ENCODE peak calls at places on chromosomes 3 and 15, in seven cellular contexts. H, P, G, K, B, Z and R are unnamed samples.

GRCh38 chr15:66401130-66402021 is 14.7 kb downstream of the MAP2K1 start:
- DNase-seq in K (peak; percentile 52), H (no peak), B (peak; percentile 22), P (no peak), G (peak; percentile 79), Z (no peak), R (no peak)

GRCh38 chr3:65245133-65246076 is 557.6 kb upstream of the ADAMTS9 start:
- DNase-seq in Z (no peak), H (no peak), P (no peak), B (peak; percentile 37), K (peak; percentile 18), G (peak; percentile 55), R (no peak)

GRCh38 chr15:44299997-44300396 is 11.5 kb downstream of the GOLM2 start:
- DNase-seq in K (no peak), G (no peak), H (no peak), P (no peak), B (no peak), Z (no peak), R (no peak)

GRCh38 chr3:20141841-20142240 is 44.2 kb downstream of the SGO1 start:
- DNase-seq in P (peak; percentile 56), G (peak; percentile 54), B (peak; percentile 4), Z (peak; percentile 63), K (no peak), H (no peak), R (no peak)

GRCh38 chr15:48965972-48966371 is 2.3 kb upstream of the SHC4 start:
- DNase-seq in H (no peak), Z (no peak), P (no peak), K (peak; percentile 86), B (peak; percentile 85), G (peak; percentile 56), R (no peak)

GRCh38 chr3:183247190-183247589 is 5.9 kb upstream of the B3GNT5 start:
- DNase-seq in G (peak; percentile 74), K (no peak), H (no peak), P (no peak), Z (no peak), B (no peak), R (no peak)

GRCh38 chr3:44419923-44420650 is 57.4 kb downstream of the ZNF445 start:
- DNase-seq in H (no peak), Z (no peak), G (no peak), B (no peak), P (no peak), K (no peak), R (no peak)

GRCh38 chr15:100457201-100457600 is 71.5 kb downstream of the CERS3 start:
- DNase-seq in B (peak; percentile 32), G (peak; percentile 60), K (peak; percentile 51), H (no peak), P (no peak), Z (no peak), R (no peak)

GRCh38 chr15:34944946-34945345 is 24.6 kb downstream of the AQR start:
- DNase-seq in G (no peak), K (no peak), B (peak; percentile 9), Z (no peak), P (no peak), H (no peak), R (peak; percentile 8)

GRCh38 chr3:43330981-43331380 is 44.6 kb downstream of the SNRK start:
- DNase-seq in Z (no peak), P (no peak), K (no peak), G (no peak), B (no peak), H (no peak), R (no peak)

GRCh38 chr3:156648086-156648485 is 26.3 kb upstream of the TIPARP start:
- DNase-seq in K (peak; percentile 37), B (peak; percentile 51), H (no peak), Z (no peak), G (no peak), P (no peak), R (no peak)

GRCh38 chr3:170475091-170475705 is 56.5 kb downstream of the CLDN11 start:
- DNase-seq in G (no peak), K (no peak), H (peak; percentile 27), B (peak; percentile 23), P (no peak), Z (no peak), R (peak; percentile 67)

GRCh38 chr15:74889882-74890768 is at the start of gene MPI:
- DNase-seq in B (peak; percentile 95), H (peak; percentile 30), K (peak; percentile 72), P (peak; percentile 90), Z (peak; percentile 93), G (peak; percentile 91), R (no peak)

GRCh38 chr15:74891469-74891868 is 1.6 kb downstream of the MPI start:
- DNase-seq in B (no peak), G (no peak), P (no peak), Z (no peak), K (no peak), H (no peak), R (no peak)

GRCh38 chr15:74892931-74893330 is 3.1 kb downstream of the MPI start:
- DNase-seq in K (no peak), H (no peak), G (no peak), B (no peak), P (no peak), Z (no peak), R (no peak)

GRCh38 chr15:74893627-74894026 is 3.8 kb downstream of the MPI start:
- DNase-seq in P (no peak), Z (no peak), K (no peak), B (no peak), H (no peak), G (no peak), R (no peak)

DNA sequence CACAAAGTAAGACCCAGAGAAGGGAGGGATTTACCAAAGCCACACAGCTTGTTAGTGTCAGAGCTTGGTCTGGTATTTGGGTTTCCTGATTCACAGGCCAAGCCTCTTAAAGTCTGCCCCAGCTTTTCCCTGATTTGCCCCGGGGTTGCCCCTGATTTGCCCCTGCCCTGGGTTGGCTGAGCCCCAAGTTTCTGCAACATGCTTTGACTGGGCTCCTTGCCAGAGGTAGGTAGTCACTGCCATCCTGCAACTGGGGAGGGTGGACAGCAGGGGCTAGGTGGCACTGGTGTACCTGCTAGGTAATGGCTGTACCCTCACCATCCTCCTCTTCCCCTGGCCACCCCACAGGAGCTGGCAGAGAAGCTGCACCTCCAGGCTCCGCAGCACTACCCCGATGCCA is 2.5 kb downstream of the MPI start:
- DNase-seq in H (no peak), Z (no peak), G (no peak), B (no peak), K (peak; percentile 57), P (no peak), R (no peak)
- H3K4me3 ChIP-seq in H (no peak overlapping the region), Z (no peak overlapping the region), G (no peak overlapping the region), B (no peak overlapping the region), K (no peak overlapping the region), P (no peak overlapping the region), R (no peak overlapping the region)

GRCh38 chr3:15331606-15332404 is 581 bp downstream of the SH3BP5 start:
- DNase-seq in Z (no peak), H (no peak), K (peak; percentile 27), G (no peak), B (peak; percentile 66), P (peak; percentile 37), R (no peak)

GRCh38 chr3:15330031-15330596 is 2.3 kb downstream of the SH3BP5 start:
- DNase-seq in K (peak; percentile 28), Z (no peak), G (no peak), P (peak; percentile 53), B (peak; percentile 90), H (no peak), R (peak; percentile 90)

GRCh38 chr3:15327941-15328340 is 4.4 kb downstream of the SH3BP5 start:
- DNase-seq in P (peak; percentile 67), G (no peak), B (peak; percentile 69), Z (no peak), K (peak; percentile 16), H (no peak), R (no peak)

GRCh38 chr3:15331072-15331605 is 1.2 kb downstream of the SH3BP5 start:
- DNase-seq in K (no peak), B (no peak), Z (no peak), H (no peak), G (no peak), P (no peak), R (no peak)

GRCh38 chr3:15329058-15330005 is 3.1 kb downstream of the SH3BP5 start:
- DNase-seq in H (no peak), Z (no peak), K (no peak), G (no peak), B (peak; percentile 16), P (no peak), R (no peak)
- H3K4me3 ChIP-seq in H (no peak overlapping the region), Z (no peak overlapping the region), K (no peak overlapping the region), G (no peak overlapping the region), B (peak overlapping the region; percentile 91), P (peak overlapping the region; percentile 70), R (no peak overlapping the region)

DNA sequence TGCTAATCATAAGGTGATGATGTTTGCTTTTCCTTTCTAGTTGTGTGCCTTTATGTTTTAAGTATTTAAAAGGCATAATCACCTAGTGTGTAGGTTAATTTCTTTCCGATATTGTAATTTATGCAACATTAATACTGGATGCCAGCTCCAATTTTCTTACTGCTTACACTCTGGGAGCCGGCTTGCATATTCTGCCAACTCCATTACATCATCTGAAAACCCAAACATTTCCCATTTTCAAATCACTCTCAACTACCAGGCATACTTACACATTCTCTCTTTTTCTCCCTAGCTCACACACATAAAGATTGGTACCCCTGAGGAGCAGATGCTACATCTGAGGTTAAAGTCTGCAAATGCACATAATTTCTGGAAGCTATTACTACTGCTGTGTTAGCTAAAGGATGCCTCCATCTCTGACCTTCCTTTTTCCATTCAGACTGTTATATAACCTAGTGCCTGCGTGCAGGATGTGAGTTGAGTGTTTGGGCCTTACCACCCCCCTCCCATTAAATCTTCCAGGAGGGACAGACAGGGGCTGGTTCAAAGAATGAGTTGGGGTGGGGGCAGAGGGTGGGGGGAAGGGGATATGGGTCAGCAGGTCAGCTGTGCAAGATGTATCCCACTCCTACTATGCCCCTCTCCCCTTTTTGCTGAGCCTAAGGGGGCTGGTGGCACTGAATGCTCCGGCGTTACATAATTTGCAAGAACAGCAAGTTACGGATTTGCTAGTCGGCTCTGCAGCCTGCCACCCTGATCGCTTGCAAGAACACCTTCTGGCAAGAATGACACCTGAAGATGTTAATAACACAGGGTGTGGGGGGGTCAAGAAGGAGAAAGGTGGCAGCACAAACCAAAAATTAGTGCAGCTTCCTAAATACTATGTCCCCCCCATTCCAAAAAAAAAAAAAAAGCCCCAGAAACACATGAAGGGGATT is 2.5 kb downstream of the RORA start:
- DNase-seq in Z (no peak), B (peak; percentile 41), H (no peak), P (no peak), G (no peak), K (no peak), R (no peak)
- H3K4me3 ChIP-seq in Z (peak overlapping the region; percentile 75), B (peak overlapping the region; percentile 93), H (peak overlapping the region; percentile 69), P (peak overlapping the region; percentile 95), G (no peak overlapping the region), K (peak overlapping the region; percentile 65), R (peak overlapping the region; percentile 86)

DNA sequence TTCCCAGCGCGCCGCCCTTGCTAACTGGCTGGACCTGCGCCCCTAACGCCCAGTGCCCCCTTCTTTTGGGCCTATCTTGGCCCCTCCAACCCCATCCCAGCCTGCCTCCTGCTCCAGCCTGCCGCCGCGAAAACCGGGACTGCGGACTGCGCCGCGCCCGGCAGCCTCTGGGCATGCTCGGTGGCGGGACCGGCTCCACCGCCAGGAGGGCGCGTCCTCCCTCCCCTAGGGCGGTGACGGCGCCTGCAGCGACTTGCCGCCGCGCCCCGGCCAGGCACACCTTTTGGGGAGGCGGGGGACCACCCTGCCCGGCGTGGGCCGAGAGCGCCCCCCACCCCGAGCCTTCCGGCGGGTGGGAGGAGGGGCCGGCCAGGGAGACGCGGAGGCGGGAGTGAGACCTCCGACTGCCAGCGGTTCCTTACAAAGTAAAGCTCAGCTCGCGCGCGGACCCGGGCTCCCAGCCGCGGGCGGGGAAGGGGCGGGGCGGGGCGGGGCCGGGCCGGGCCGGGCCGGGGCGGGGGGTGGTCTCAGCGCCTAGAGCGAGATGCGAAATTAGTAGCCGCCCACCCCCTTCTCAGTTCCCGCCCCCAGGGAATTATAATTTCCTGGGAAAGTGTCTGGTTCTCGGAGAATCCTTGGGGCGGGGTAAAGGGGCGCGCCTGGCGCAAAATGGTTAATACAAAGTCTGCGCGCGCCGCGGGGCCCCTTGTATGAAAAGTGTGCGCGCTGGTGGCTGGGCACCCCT is 225.0 kb upstream of the IL12A start:
- DNase-seq in P (peak; percentile 89), Z (no peak), K (peak; percentile 93), H (peak; percentile 54), G (peak; percentile 90), B (peak; percentile 94), R (peak; percentile 48)
- H3K4me3 ChIP-seq in P (peak overlapping the region; percentile 66), Z (peak overlapping the region; percentile 83), K (peak overlapping the region; percentile 71), H (peak overlapping the region; percentile 75), G (peak overlapping the region; percentile 75), B (peak overlapping the region; percentile 89), R (peak overlapping the region; percentile 79)